ENCODE peak calls at places on chromosome 16, in five cellular contexts. G, L, C, I and U are unnamed samples.

GRCh38 chr16:1220841-1221627 is 4.0 kb downstream of the TPSG1 start:
- DNase-seq in G (no peak), C (no peak), L (no peak), I (no peak), U (no peak)

GRCh38 chr16:81745704-81746558 is 33.2 kb upstream of the PLCG2 start:
- DNase-seq in L (peak; percentile 72), C (peak; percentile 61), G (peak; percentile 77), I (peak; percentile 8), U (no peak)

GRCh38 chr16:79874391-79874790 is 273.9 kb upstream of the MAF start:
- DNase-seq in G (no peak), L (no peak), I (no peak), C (no peak), U (no peak)

GRCh38 chr16:66606000-66606751 is 1.7 kb downstream of the CMTM3 start:
- DNase-seq in I (no peak), G (no peak), L (no peak), C (no peak), U (no peak)

GRCh38 chr16:1433756-1434155 is 2.9 kb downstream of the PERCC1 start:
- DNase-seq in G (no peak), L (no peak), I (no peak), C (no peak), U (no peak)

GRCh38 chr16:89861648-89862047 is 11.7 kb upstream of the TCF25 start:
- DNase-seq in L (no peak), C (no peak), G (no peak), I (no peak), U (no peak)

GRCh38 chr16:66223176-66223780 is 143.2 kb upstream of the CDH5 start:
- DNase-seq in I (no peak), C (peak; percentile 93), G (no peak), L (peak; percentile 55), U (peak; percentile 89)

GRCh38 chr16:68079616-68080344 is 5.4 kb upstream of the NFATC3 start:
- DNase-seq in C (peak; percentile 75), I (no peak), G (peak; percentile 69), L (no peak), U (no peak)

GRCh38 chr16:78431701-78432100 is 332.2 kb downstream of the WWOX start:
- DNase-seq in G (no peak), L (no peak), I (no peak), C (no peak), U (no peak)

GRCh38 chr16:49502136-49502881 is 128.7 kb downstream of the C16orf78 start:
- DNase-seq in C (no peak), I (no peak), L (no peak), G (no peak), U (no peak)
- H3K4me3 ChIP-seq in C (no peak overlapping the region), I (no peak overlapping the region), L (no peak overlapping the region), G (no peak overlapping the region), U (no peak overlapping the region)

DNA sequence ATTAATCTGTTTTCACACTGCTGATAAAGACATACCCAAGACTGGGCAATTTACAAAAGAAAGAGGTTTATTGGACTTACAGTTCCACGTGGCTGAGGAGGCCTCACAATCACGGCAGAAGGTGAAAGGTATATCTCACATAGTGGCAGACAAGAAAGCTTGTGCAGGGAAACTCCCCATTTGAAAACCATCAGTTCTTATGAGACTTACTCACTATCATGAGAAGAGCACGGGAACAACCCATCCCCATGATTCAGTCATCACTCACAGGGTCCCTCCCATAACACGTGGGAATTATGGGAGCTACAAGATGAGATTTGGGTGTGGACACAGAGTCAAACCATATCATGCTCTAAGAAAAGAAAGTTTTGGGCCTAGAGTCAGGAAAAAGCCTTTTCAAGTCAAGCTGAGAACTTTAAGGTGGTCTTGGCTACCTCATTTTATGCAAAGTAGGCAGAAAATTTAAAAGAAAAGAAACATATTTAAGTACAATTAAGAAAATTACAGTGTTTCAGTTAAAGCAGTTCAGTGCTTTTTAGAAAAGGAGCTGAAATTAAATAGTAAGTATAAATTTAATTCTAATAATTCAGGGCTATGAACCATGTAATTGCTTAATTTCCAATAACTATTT is 24.9 kb upstream of the CRYM start:
- DNase-seq in L (no peak), I (no peak), C (peak; percentile 48), G (no peak), U (peak; percentile 61)
- H3K4me3 ChIP-seq in L (no peak overlapping the region), I (no peak overlapping the region), C (no peak overlapping the region), G (no peak overlapping the region), U (peak overlapping the region; percentile 78)

DNA sequence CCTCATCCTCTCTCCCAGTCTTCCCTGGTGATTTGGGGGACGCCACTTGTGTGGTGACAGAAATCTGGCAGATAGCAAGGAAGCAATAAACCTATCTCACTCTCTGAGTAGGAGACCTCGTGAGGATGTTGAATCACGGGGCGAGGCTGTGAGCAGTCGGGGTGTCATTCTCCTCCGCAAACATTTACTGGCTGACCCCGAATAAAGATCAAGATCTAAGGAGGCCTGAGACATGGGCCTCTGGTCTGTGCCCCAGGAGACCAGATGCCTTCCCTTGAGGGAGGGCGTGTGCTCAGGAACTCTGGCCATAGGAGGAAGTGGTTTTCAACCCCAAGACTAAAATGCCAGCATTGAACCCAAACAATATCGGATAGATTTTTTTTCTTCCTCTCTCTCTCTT is 53.1 kb downstream of the FOXL1 start:
- DNase-seq in C (no peak), I (no peak), L (no peak), G (no peak), U (no peak)
- H3K4me3 ChIP-seq in C (no peak overlapping the region), I (no peak overlapping the region), L (no peak overlapping the region), G (no peak overlapping the region), U (no peak overlapping the region)

DNA sequence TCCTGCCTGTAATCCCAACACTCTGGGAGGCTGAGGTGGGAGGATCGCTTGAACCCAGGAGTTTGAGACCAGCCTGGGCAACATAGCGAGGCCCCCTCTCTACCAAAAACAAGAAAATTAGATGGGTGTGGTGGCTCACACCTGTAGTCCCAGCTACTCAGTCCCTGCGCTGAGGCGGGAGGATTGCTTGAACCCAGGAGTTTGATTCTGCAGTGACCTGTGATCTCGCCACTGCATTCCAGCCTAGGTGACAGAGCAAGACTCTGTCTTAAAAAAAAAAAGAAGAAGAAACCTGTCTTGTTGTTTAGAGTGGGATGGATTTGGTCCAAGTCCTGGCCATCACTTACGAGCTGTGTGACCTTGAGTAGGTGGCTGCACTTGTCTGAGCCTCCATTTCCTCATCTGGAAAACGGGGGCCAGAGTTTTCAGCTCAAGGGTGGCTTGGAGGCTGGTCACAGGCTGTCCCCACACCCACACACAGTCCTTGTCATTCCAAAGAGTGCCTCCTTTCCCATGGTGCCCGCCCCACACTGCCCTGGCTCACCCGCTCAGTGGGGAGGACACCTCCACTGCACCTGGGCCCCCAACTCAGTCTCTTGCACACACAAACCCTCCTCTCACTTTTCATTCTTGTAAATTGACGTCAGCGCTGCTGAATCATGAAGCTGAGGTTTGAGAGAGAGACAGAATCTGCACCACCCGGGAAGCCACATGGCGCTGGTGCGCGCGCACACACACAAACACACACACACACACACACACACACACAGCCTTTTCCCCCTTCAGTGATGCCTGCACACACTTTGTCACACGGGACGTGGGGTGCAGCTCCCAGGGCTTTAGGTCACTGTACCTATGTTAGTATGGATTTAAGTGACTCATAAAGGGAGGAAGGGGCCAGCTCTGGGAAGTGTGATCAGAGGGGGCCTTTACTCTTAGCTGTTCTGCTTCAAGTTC is 4.2 kb downstream of the SOCS1 start:
- DNase-seq in L (no peak), C (peak; percentile 44), I (peak; percentile 18), G (peak; percentile 80), U (peak; percentile 53)
- H3K4me3 ChIP-seq in L (no peak overlapping the region), C (no peak overlapping the region), I (no peak overlapping the region), G (peak overlapping the region; percentile 38), U (no peak overlapping the region)

GRCh38 chr16:57416084-57416483 is 11.5 kb downstream of the CCL17 start:
- DNase-seq in C (no peak), L (no peak), G (no peak), I (no peak), U (no peak)
- H3K4me3 ChIP-seq in C (no peak overlapping the region), L (no peak overlapping the region), G (no peak overlapping the region), I (no peak overlapping the region), U (no peak overlapping the region)

GRCh38 chr16:82761236-82761635 is 134.5 kb downstream of the CDH13 start:
- DNase-seq in G (no peak), I (peak; percentile 45), C (peak; percentile 69), L (no peak), U (peak; percentile 78)
- H3K4me3 ChIP-seq in G (no peak overlapping the region), I (no peak overlapping the region), C (no peak overlapping the region), L (no peak overlapping the region), U (no peak overlapping the region)

DNA sequence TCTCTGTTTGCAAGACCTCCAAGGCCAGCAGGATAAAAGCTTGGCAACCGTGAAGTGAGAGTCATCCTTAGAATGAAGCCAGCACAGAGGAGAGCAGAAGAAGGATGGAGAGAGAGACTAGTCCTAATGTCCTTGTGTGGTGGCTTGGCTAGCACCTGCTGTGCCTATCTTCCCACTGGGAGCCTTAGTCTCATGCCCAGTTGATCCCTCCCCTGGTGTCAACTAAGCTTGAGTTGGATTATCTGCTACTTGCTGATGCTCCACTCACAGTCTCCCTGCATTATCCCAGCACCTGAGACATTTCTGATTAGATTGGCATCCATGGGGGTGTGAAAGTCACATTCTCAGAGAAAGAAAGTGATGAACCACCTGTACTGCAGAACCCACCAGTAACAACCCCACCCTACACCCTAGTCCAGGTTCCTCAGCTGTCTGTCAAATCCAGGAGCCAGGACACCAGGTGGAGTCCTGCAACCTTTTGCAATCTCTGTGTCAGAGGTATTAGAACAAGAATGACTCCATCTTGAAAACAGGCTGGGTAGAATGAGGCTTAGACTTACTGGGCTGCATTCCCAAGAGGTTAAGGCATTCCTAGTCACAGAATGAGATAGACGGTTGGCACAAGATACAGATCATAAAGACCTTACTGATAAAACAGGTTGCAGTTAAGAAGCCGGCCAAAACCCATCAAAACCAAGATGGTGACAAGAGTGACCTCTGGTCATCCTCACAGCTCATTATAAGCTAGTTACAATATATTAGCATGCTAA is 460.2 kb upstream of the C16orf82 start:
- DNase-seq in C (no peak), G (no peak), L (no peak), I (no peak), U (no peak)
- H3K4me3 ChIP-seq in C (no peak overlapping the region), G (no peak overlapping the region), L (no peak overlapping the region), I (no peak overlapping the region), U (no peak overlapping the region)

GRCh38 chr16:85570735-85571562 is 42.2 kb upstream of the GSE1 start:
- DNase-seq in C (no peak), G (peak; percentile 49), L (no peak), I (no peak), U (no peak)

GRCh38 chr16:85569615-85570212 is 43.4 kb upstream of the GSE1 start:
- DNase-seq in C (peak; percentile 64), G (peak; percentile 43), I (peak; percentile 85), L (peak; percentile 94), U (peak; percentile 69)

GRCh38 chr16:85569039-85569614 is 44.0 kb upstream of the GSE1 start:
- DNase-seq in G (no peak), L (no peak), C (no peak), I (no peak), U (no peak)

GRCh38 chr16:85571563-85571812 is 41.6 kb upstream of the GSE1 start:
- DNase-seq in I (no peak), C (no peak), L (no peak), G (no peak), U (no peak)

GRCh38 chr16:85570213-85570734 is 42.8 kb upstream of the GSE1 start:
- DNase-seq in G (peak; percentile 31), C (no peak), I (no peak), L (no peak), U (no peak)
- H3K4me3 ChIP-seq in G (peak overlapping the region; percentile 40), C (no peak overlapping the region), I (no peak overlapping the region), L (no peak overlapping the region), U (no peak overlapping the region)

DNA sequence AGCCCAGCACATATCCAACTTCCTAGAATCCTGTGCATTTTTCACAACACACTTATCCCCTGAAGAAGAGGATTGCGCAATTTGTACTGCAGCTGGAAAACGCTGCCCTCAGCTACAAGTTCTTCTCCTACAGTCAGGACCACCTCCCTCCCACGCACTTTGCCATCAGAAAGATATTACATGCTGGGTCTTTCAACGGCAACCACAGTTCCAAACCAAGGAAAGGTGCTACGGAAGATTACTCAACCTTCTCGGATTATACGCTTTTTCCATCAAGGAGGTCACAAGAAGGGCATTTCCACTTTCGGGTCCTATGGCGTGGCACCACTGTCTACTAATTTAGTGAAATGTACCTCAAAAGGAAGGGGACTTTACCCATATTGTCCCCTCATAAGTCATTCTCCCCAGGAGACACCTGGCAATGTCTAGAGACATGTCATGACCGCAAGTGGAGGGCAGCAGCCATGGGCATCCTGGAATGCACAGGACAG is 35.2 kb downstream of the USP7 start:
- DNase-seq in C (peak; percentile 80), L (peak; percentile 52), G (no peak), I (no peak), U (peak; percentile 48)
- H3K4me3 ChIP-seq in C (no peak overlapping the region), L (no peak overlapping the region), G (no peak overlapping the region), I (no peak overlapping the region), U (no peak overlapping the region)